ENCODE peak calls at places on chromosome 22, in six cellular contexts. One of them, this sample, is unnamed.

GRCh38 chr22:18979957-18980356 is 43.9 kb upstream of the PRODH start:
- DNase-seq in IMR-90: no peak
- DNase-seq in ovary: no peak
- DNase-seq in tibial nerve: no peak
- DNase-seq in A549: no peak
- DNase-seq in lower leg skin: no peak
- DNase-seq in this sample: no peak

GRCh38 chr22:26432619-26433311 is 3.7 kb downstream of the ASPHD2 start:
- DNase-seq in IMR-90: no peak
- DNase-seq in ovary: no peak
- DNase-seq in tibial nerve: no peak
- DNase-seq in A549: no peak
- DNase-seq in lower leg skin: no peak
- DNase-seq in this sample: no peak

GRCh38 chr22:41524809-41525449 is 19.3 kb downstream of the POLR3H start:
- DNase-seq in IMR-90: no peak
- DNase-seq in ovary: peak
- DNase-seq in tibial nerve: no peak
- DNase-seq in A549: no peak
- DNase-seq in lower leg skin: no peak
- DNase-seq in this sample: peak

GRCh38 chr22:38843201-38843715 is 570 bp downstream of the NPTXR start:
- DNase-seq in IMR-90: peak
- DNase-seq in ovary: peak
- DNase-seq in tibial nerve: no peak
- DNase-seq in A549: peak
- DNase-seq in lower leg skin: no peak
- DNase-seq in this sample: peak

GRCh38 chr22:30320021-30320556 is 6.7 kb downstream of the TBC1D10A start:
- DNase-seq in IMR-90: no peak
- DNase-seq in ovary: no peak
- DNase-seq in tibial nerve: no peak
- DNase-seq in A549: no peak
- DNase-seq in lower leg skin: no peak
- DNase-seq in this sample: no peak

GRCh38 chr22:23065069-23065451 is 5.3 kb upstream of the GNAZ start:
- DNase-seq in IMR-90: no peak
- DNase-seq in ovary: peak
- DNase-seq in tibial nerve: no peak
- DNase-seq in A549: no peak
- DNase-seq in lower leg skin: no peak
- DNase-seq in this sample: peak

GRCh38 chr22:32808038-32808445 is 6.5 kb downstream of the TIMP3 start:
- DNase-seq in IMR-90: no peak
- DNase-seq in ovary: no peak
- DNase-seq in tibial nerve: no peak
- DNase-seq in A549: no peak
- DNase-seq in lower leg skin: no peak
- DNase-seq in this sample: no peak

GRCh38 chr22:19888131-19888746 is 33.6 kb upstream of the GNB1L start:
- DNase-seq in IMR-90: no peak
- DNase-seq in ovary: no peak
- DNase-seq in tibial nerve: no peak
- DNase-seq in A549: no peak
- DNase-seq in lower leg skin: no peak
- DNase-seq in this sample: no peak

GRCh38 chr22:29309332-29310064 is 3.0 kb downstream of the GAS2L1 start:
- DNase-seq in IMR-90: no peak
- DNase-seq in ovary: no peak
- DNase-seq in tibial nerve: no peak
- DNase-seq in A549: no peak
- DNase-seq in lower leg skin: no peak
- DNase-seq in this sample: peak

GRCh38 chr22:40511604-40512003 is 124.9 kb downstream of the MRTFA start:
- DNase-seq in IMR-90: no peak
- DNase-seq in ovary: no peak
- DNase-seq in tibial nerve: no peak
- DNase-seq in A549: peak
- DNase-seq in lower leg skin: no peak
- DNase-seq in this sample: no peak

GRCh38 chr22:36940676-36941075 is 27.2 kb downstream of the CSF2RB start:
- DNase-seq in IMR-90: no peak
- DNase-seq in ovary: no peak
- DNase-seq in tibial nerve: no peak
- DNase-seq in A549: no peak
- DNase-seq in lower leg skin: no peak
- DNase-seq in this sample: no peak

GRCh38 chr22:40560551-40560950 is 76.0 kb downstream of the MRTFA start:
- DNase-seq in IMR-90: peak
- DNase-seq in ovary: no peak
- DNase-seq in tibial nerve: no peak
- DNase-seq in A549: no peak
- DNase-seq in lower leg skin: no peak
- DNase-seq in this sample: no peak

GRCh38 chr22:50577987-50578775 is at the start of gene CPT1B:
- DNase-seq in IMR-90: peak
- DNase-seq in ovary: no peak
- DNase-seq in tibial nerve: no peak
- DNase-seq in A549: no peak
- DNase-seq in lower leg skin: no peak
- DNase-seq in this sample: no peak
- TF ChIP-seq POLR2A in IMR-90: no peak
- TF ChIP-seq POLR2A in ovary: no peak
- TF ChIP-seq POLR2A in tibial nerve: no peak
- TF ChIP-seq POLR2A in A549: no peak
- TF ChIP-seq POLR2A in lower leg skin: no peak
- TF ChIP-seq POLR2A in this sample: no peak

DNA sequence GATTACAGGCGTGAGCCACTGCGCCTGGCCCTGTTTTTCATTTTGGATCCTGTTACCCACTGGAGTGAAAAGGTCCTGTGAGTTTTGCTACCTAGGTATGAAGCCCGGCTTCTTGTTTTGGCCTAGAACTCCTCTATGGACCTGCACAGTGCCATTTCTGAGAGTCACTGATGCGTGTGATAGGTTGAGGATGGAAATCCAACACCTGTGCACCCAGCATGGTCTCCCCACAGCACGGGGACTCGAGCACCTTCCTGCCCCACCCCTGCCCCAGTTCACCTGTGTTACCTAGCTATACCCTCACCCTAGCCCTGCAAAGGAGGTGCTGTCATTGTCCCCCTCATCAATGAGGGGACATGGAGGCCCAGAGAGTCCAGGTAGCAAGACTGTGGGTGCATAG is 5.1 kb downstream of the FBLN1 start:
- DNase-seq in IMR-90: no peak
- DNase-seq in ovary: no peak
- DNase-seq in tibial nerve: no peak
- DNase-seq in A549: no peak
- DNase-seq in lower leg skin: no peak
- DNase-seq in this sample: no peak
- H3K4me3 ChIP-seq in IMR-90: no peak
- H3K4me3 ChIP-seq in ovary: no peak
- H3K4me3 ChIP-seq in tibial nerve: no peak
- H3K4me3 ChIP-seq in A549: no peak
- H3K4me3 ChIP-seq in lower leg skin: no peak
- H3K4me3 ChIP-seq in this sample: no peak

GRCh38 chr22:21686193-21686608 is 20.4 kb downstream of the PPIL2 start:
- DNase-seq in IMR-90: no peak
- DNase-seq in ovary: no peak
- DNase-seq in tibial nerve: no peak
- DNase-seq in A549: no peak
- DNase-seq in lower leg skin: no peak
- DNase-seq in this sample: no peak
- TF ChIP-seq POLR2A in IMR-90: no peak
- TF ChIP-seq POLR2A in ovary: no peak
- TF ChIP-seq POLR2A in tibial nerve: no peak
- TF ChIP-seq POLR2A in A549: no peak
- TF ChIP-seq POLR2A in lower leg skin: no peak
- TF ChIP-seq POLR2A in this sample: no peak

DNA sequence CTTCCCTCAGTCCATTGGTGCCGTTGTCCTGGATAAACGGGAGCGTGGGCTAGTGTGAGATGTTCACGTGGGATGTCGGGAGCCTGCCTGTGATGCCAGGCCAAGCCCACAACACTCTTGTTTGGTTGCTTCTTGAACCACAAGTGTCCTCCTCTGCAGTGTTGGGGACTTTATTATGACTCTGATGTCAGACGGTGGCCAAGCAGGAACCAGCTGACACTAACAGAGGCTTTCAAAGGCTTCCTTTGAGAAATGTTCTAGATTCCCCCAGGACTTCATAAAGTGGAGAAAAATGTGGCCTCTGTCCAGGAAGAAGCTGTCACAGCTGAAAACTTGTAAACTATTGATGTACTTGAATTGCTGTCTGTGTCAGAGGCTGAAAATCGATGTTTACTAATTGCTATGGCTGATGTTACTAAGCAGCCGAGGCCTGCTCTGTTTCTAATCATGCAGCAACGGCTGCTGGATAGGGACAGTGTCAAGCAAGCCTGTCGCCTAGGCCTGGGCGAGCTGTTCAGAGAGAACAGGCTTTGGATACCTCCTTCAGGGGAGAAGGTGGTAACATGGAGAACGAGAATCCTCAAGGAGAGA is 131.7 kb downstream of the TBC1D22A start:
- DNase-seq in IMR-90: peak
- DNase-seq in ovary: peak
- DNase-seq in tibial nerve: no peak
- DNase-seq in A549: no peak
- DNase-seq in lower leg skin: no peak
- DNase-seq in this sample: peak
- H3K4me3 ChIP-seq in IMR-90: no peak
- H3K4me3 ChIP-seq in ovary: no peak
- H3K4me3 ChIP-seq in tibial nerve: no peak
- H3K4me3 ChIP-seq in A549: no peak
- H3K4me3 ChIP-seq in lower leg skin: no peak
- H3K4me3 ChIP-seq in this sample: no peak

GRCh38 chr22:49971232-49972162 is 10.9 kb downstream of the PIM3 start:
- DNase-seq in IMR-90: no peak
- DNase-seq in ovary: peak
- DNase-seq in tibial nerve: peak
- DNase-seq in A549: peak
- DNase-seq in lower leg skin: peak
- DNase-seq in this sample: peak
- TF ChIP-seq POLR2A in IMR-90: peak
- TF ChIP-seq POLR2A in ovary: no peak
- TF ChIP-seq POLR2A in tibial nerve: peak
- TF ChIP-seq POLR2A in A549: peak
- TF ChIP-seq POLR2A in lower leg skin: no peak
- TF ChIP-seq POLR2A in this sample: no peak

This sample was measured in stomach.